ENCODE peak calls at places on chromosomes 3 and 15, in five cellular contexts. D is SJCRH30, J is cardiac fibroblast, S is AG20443, G is NCI-H460. E is an unnamed sample.

GRCh38 chr3:76474632-76475031 is 565.3 kb upstream of the ROBO2 start:
- DNase-seq in D (no peak), J (no peak), S (no peak), G (no peak), E (no peak)

GRCh38 chr15:58639992-58640391 is 109.5 kb downstream of the ADAM10 start:
- DNase-seq in D (no peak), J (no peak), S (no peak), G (no peak), E (no peak)

GRCh38 chr15:52529289-52529929 is 729 bp upstream of the MYO5A start:
- DNase-seq in D (no peak), J (no peak), S (no peak), G (no peak), E (peak)

GRCh38 chr3:111859974-111860859 is 1.2 kb downstream of the PHLDB2 start:
- DNase-seq in D (peak), J (peak), S (peak), G (peak), E (peak)

GRCh38 chr3:134694946-134695543 is 44.2 kb upstream of the KY start:
- DNase-seq in D (no peak), J (no peak), S (no peak), G (no peak), E (no peak)

GRCh38 chr3:72128906-72129305 is 344.0 kb upstream of the PROK2 start:
- DNase-seq in D (no peak), J (no peak), S (no peak), G (no peak), E (no peak)

GRCh38 chr15:63323798-63324651 is 46.6 kb downstream of the APH1B start:
- DNase-seq in D (no peak), J (no peak), S (peak), G (no peak), E (no peak)

GRCh38 chr3:118842147-118842863 is 192.3 kb downstream of the IGSF11 start:
- DNase-seq in D (no peak), J (no peak), S (no peak), G (no peak), E (peak)

GRCh38 chr3:133506215-133506901 is 67.1 kb upstream of the CDV3 start:
- DNase-seq in D (no peak), J (no peak), S (no peak), G (no peak), E (no peak)

GRCh38 chr3:59559721-59560514 is 510.1 kb upstream of the CFAP20DC start:
- DNase-seq in D (peak), J (peak), S (peak), G (peak), E (no peak)

GRCh38 chr3:134333522-134334181 is 40.6 kb downstream of the AMOTL2 start:
- DNase-seq in D (peak), J (peak), S (peak), G (no peak), E (peak)

GRCh38 chr3:106018111-106018510 is 149.3 kb upstream of the CBLB start:
- DNase-seq in D (no peak), J (no peak), S (no peak), G (no peak), E (no peak)